ENCODE peak calls at places on chromosomes 5 and 9, in four cellular contexts. One of them, this sample, is unnamed.

GRCh38 chr5:3320317-3320865 is 275.2 kb upstream of the IRX1 start:
- DNase-seq in GM12878: no peak
- DNase-seq in K562: no peak
- DNase-seq in HepG2: no peak
- DNase-seq in this sample: no peak

GRCh38 chr5:149007174-149007573 is 55.7 kb downstream of the SH3TC2 start:
- DNase-seq in K562: no peak
- DNase-seq in GM12878: no peak
- DNase-seq in HepG2: no peak
- DNase-seq in this sample: no peak

GRCh38 chr5:35762368-35762767 is 94.3 kb upstream of the IL7R start:
- DNase-seq in K562: no peak
- DNase-seq in GM12878: no peak
- DNase-seq in HepG2: no peak
- DNase-seq in this sample: no peak

GRCh38 chr9:107313555-107314096 is 30.5 kb downstream of the RAD23B start:
- DNase-seq in HepG2: no peak
- DNase-seq in K562: no peak
- DNase-seq in GM12878: no peak
- DNase-seq in this sample: no peak

GRCh38 chr5:173764321-173765029 is 123.7 kb upstream of the CPEB4 start:
- DNase-seq in K562: peak
- DNase-seq in GM12878: no peak
- DNase-seq in HepG2: peak
- DNase-seq in this sample: no peak

GRCh38 chr5:142091922-142092321 is 16.7 kb upstream of the NDFIP1 start:
- DNase-seq in HepG2: no peak
- DNase-seq in GM12878: no peak
- DNase-seq in K562: no peak
- DNase-seq in this sample: no peak

GRCh38 chr9:76717611-76718010 is 46.6 kb upstream of the PCA3 start:
- DNase-seq in HepG2: no peak
- DNase-seq in GM12878: no peak
- DNase-seq in K562: no peak
- DNase-seq in this sample: no peak

GRCh38 chr5:151038292-151038745 is 17.9 kb downstream of the GPX3 start:
- DNase-seq in K562: no peak
- DNase-seq in GM12878: no peak
- DNase-seq in HepG2: no peak
- DNase-seq in this sample: no peak

GRCh38 chr9:34125681-34126206 is 754 bp downstream of the DCAF12 start:
- DNase-seq in HepG2: peak
- DNase-seq in K562: peak
- DNase-seq in GM12878: no peak
- DNase-seq in this sample: peak

GRCh38 chr5:77563475-77563874 is 71.4 kb upstream of the WDR41 start:
- DNase-seq in GM12878: no peak
- DNase-seq in HepG2: no peak
- DNase-seq in K562: no peak
- DNase-seq in this sample: no peak

GRCh38 chr5:57202811-57203210 is 29.0 kb downstream of the GPBP1 start:
- DNase-seq in K562: no peak
- DNase-seq in GM12878: no peak
- DNase-seq in HepG2: no peak
- DNase-seq in this sample: no peak

GRCh38 chr9:95317119-95317892 is at the start of gene FANCC:
- DNase-seq in HepG2: peak
- DNase-seq in GM12878: peak
- DNase-seq in K562: peak
- DNase-seq in this sample: peak

GRCh38 chr9:106933470-106933869 is 70.5 kb downstream of the ZNF462 start:
- DNase-seq in K562: no peak
- DNase-seq in HepG2: no peak
- DNase-seq in GM12878: no peak
- DNase-seq in this sample: no peak

GRCh38 chr5:72599519-72600400 is 92.5 kb upstream of the ZNF366 start:
- DNase-seq in HepG2: no peak
- DNase-seq in K562: no peak
- DNase-seq in GM12878: no peak
- DNase-seq in this sample: no peak

GRCh38 chr5:145981612-145982571 is 45.5 kb downstream of the SH3RF2 start:
- DNase-seq in GM12878: no peak
- DNase-seq in K562: no peak
- DNase-seq in HepG2: peak
- DNase-seq in this sample: no peak

GRCh38 chr9:128065907-128066712 is 1.0 kb downstream of the NAIF1 start:
- DNase-seq in K562: peak
- DNase-seq in HepG2: no peak
- DNase-seq in GM12878: no peak
- DNase-seq in this sample: no peak

GRCh38 chr5:173829826-173830225 is 58.3 kb upstream of the CPEB4 start:
- DNase-seq in GM12878: no peak
- DNase-seq in K562: no peak
- DNase-seq in HepG2: no peak
- DNase-seq in this sample: no peak

GRCh38 chr5:124527220-124527991 is 219.0 kb downstream of the ZNF608 start:
- DNase-seq in K562: no peak
- DNase-seq in HepG2: peak
- DNase-seq in GM12878: no peak
- DNase-seq in this sample: no peak

GRCh38 chr5:56648460-56649034 is 166.8 kb upstream of the MAP3K1 start:
- DNase-seq in K562: no peak
- DNase-seq in HepG2: no peak
- DNase-seq in GM12878: no peak
- DNase-seq in this sample: no peak

GRCh38 chr5:41193462-41194166 is 19.7 kb downstream of the C6 start:
- DNase-seq in K562: no peak
- DNase-seq in GM12878: no peak
- DNase-seq in HepG2: peak
- DNase-seq in this sample: no peak

GRCh38 chr9:121945849-121946248 is 147.3 kb downstream of the TTLL11 start:
- DNase-seq in K562: no peak
- DNase-seq in GM12878: no peak
- DNase-seq in HepG2: no peak
- DNase-seq in this sample: no peak

GRCh38 chr5:169331292-169331852 is 30.4 kb upstream of the SLIT3 start:
- DNase-seq in K562: no peak
- DNase-seq in GM12878: no peak
- DNase-seq in HepG2: no peak
- DNase-seq in this sample: no peak

GRCh38 chr9:25864509-25864908 is 186.3 kb upstream of the TUSC1 start:
- DNase-seq in HepG2: no peak
- DNase-seq in K562: no peak
- DNase-seq in GM12878: no peak
- DNase-seq in this sample: no peak

GRCh38 chr9:130766904-130767262 is 68.2 kb upstream of the ABL1 start:
- DNase-seq in HepG2: no peak
- DNase-seq in GM12878: no peak
- DNase-seq in K562: no peak
- DNase-seq in this sample: no peak

GRCh38 chr5:13505326-13505725 is 439.2 kb downstream of the DNAH5 start:
- DNase-seq in K562: no peak
- DNase-seq in GM12878: no peak
- DNase-seq in HepG2: no peak
- DNase-seq in this sample: no peak
- TF ChIP-seq CBFB in K562: no peak
- TF ChIP-seq CBFB in GM12878: no peak
- TF ChIP-seq CBFB in HepG2: no peak
- TF ChIP-seq CBFB in this sample: no peak

GRCh38 chr5:54311178-54311811 is 922 bp upstream of the ARL15 start:
- DNase-seq in HepG2: no peak
- DNase-seq in K562: no peak
- DNase-seq in GM12878: no peak
- DNase-seq in this sample: no peak

GRCh38 chr5:54309751-54310432 is 481 bp downstream of the ARL15 start:
- DNase-seq in HepG2: no peak
- DNase-seq in GM12878: no peak
- DNase-seq in K562: no peak
- DNase-seq in this sample: peak

GRCh38 chr5:54310433-54311177 is at the start of gene ARL15:
- DNase-seq in K562: peak
- DNase-seq in HepG2: peak
- DNase-seq in GM12878: peak
- DNase-seq in this sample: peak

GRCh38 chr5:54307583-54307982 is 2.8 kb downstream of the ARL15 start:
- DNase-seq in K562: no peak
- DNase-seq in GM12878: no peak
- DNase-seq in HepG2: peak
- DNase-seq in this sample: no peak

GRCh38 chr5:54309237-54309636 is 1.1 kb downstream of the ARL15 start:
- DNase-seq in GM12878: no peak
- DNase-seq in K562: no peak
- DNase-seq in HepG2: no peak
- DNase-seq in this sample: no peak
- TF ChIP-seq CBFB in GM12878: no peak
- TF ChIP-seq CBFB in K562: no peak
- TF ChIP-seq CBFB in HepG2: no peak
- TF ChIP-seq CBFB in this sample: no peak

GRCh38 chr9:5832093-5832542 is 799 bp downstream of the ERMP1 start:
- DNase-seq in K562: peak
- DNase-seq in HepG2: peak
- DNase-seq in GM12878: no peak
- DNase-seq in this sample: no peak
- TF ChIP-seq CBFB in K562: no peak
- TF ChIP-seq CBFB in HepG2: no peak
- TF ChIP-seq CBFB in GM12878: no peak
- TF ChIP-seq CBFB in this sample: no peak

GRCh38 chr9:38096238-38096805 is 27.3 kb upstream of the SHB start:
- DNase-seq in GM12878: no peak
- DNase-seq in HepG2: no peak
- DNase-seq in K562: no peak
- DNase-seq in this sample: no peak
- TF ChIP-seq CBFB in GM12878: no peak
- TF ChIP-seq CBFB in HepG2: no peak
- TF ChIP-seq CBFB in K562: no peak
- TF ChIP-seq CBFB in this sample: no peak

GRCh38 chr5:90017236-90017635 is 392.3 kb downstream of the CETN3 start:
- DNase-seq in GM12878: no peak
- DNase-seq in HepG2: no peak
- DNase-seq in K562: no peak
- DNase-seq in this sample: no peak
- TF ChIP-seq CBFB in GM12878: no peak
- TF ChIP-seq CBFB in HepG2: no peak
- TF ChIP-seq CBFB in K562: no peak
- TF ChIP-seq CBFB in this sample: no peak

GRCh38 chr9:98074119-98074990 is 17.8 kb downstream of the NANS start:
- DNase-seq in GM12878: no peak
- DNase-seq in K562: peak
- DNase-seq in HepG2: peak
- DNase-seq in this sample: peak
- TF ChIP-seq CBFB in GM12878: no peak
- TF ChIP-seq CBFB in K562: no peak
- TF ChIP-seq CBFB in HepG2: no peak
- TF ChIP-seq CBFB in this sample: no peak

This sample was measured in WTC11.